ENCODE peak calls at places on chromosomes 7 and 10, in five cellular contexts. Q is thyroid gland, M is stomach, X is spleen, V is GM12878. G is an unnamed sample. For H3K4me1, the result is how much of the 10 kb centered on the place peaks cover.

GRCh38 chr7:47610506-47611044 is 28.7 kb upstream of the TNS3 start:
- DNase-seq in Q (peak), M (no peak), X (no peak), V (no peak), G (no peak)

GRCh38 chr7:124784879-124785818 is 19.6 kb upstream of the GPR37 start:
- DNase-seq in Q (peak), M (peak), X (no peak), V (no peak), G (peak)

GRCh38 chr7:41268874-41269273 is 434.0 kb downstream of the INHBA start:
- DNase-seq in Q (no peak), M (no peak), X (no peak), V (no peak), G (no peak)

GRCh38 chr7:95976369-95976768 is 204.0 kb downstream of the DYNC1I1 start:
- DNase-seq in Q (no peak), M (no peak), X (no peak), V (no peak), G (no peak)

GRCh38 chr7:7424151-7424873 is 111.4 kb downstream of the COL28A1 start:
- DNase-seq in Q (peak), M (peak), X (no peak), V (peak), G (peak)

GRCh38 chr10:70131560-70131937 is 1.1 kb downstream of the AIFM2 start:
- DNase-seq in Q (no peak), M (no peak), X (peak), V (no peak), G (no peak)

GRCh38 chr10:79296431-79296830 is 50.8 kb upstream of the PPIF start:
- DNase-seq in Q (no peak), M (no peak), X (no peak), V (no peak), G (no peak)

GRCh38 chr7:32680259-32681173 is 185.2 kb downstream of the AVL9 start:
- DNase-seq in Q (no peak), M (peak), X (no peak), V (no peak), G (peak)

GRCh38 chr7:144777005-144777814 is 58.6 kb downstream of the TPK1 start:
- DNase-seq in Q (no peak), M (no peak), X (no peak), V (no peak), G (no peak)

DNA sequence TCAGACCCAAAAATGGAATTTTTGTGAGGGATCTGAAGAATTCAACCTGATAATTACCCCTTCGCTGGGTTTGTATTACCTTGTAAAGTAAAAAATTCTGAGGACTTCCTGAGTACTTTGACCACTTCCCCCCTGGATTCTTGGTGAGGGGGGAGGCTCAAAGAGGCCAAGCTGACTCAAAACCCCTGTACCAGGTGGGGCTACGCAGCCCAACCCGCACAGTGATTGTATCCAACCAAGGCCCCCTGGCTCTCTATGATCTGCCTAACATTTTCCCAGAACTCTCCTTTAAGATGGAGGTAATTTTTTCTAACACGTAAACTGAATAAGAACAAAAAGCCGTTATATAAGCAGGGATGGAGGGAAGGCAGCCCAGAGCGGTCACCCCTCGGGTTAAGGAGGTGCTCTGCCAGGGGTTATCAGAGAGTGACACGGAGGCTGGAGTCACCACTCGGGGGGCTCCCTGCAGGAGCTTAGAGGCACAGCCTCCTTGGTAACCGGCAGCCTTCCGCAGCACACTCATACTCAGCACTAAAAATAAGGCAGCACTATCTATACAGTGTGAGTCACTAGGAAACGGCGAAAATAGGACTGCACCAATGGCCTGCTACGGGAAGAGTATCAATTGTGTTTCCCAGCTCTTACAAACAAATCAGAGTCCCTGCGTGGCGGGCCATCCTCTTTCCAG is 255.4 kb downstream of the ELMO1 start:
- DNase-seq in Q (no peak), M (no peak), X (no peak), V (no peak), G (no peak)
- TF ChIP-seq POLR2A in Q (no peak), M (no peak), X (no peak), V (no peak), G (no peak)

GRCh38 chr7:116139007-116139406 is 71.3 kb upstream of the TES start:
- DNase-seq in Q (no peak), M (no peak), X (no peak), V (no peak), G (no peak)
- H3K4me1 ChIP-seq in Q (under half), M (under half), X (under half), V (under half), G (under half)

DNA sequence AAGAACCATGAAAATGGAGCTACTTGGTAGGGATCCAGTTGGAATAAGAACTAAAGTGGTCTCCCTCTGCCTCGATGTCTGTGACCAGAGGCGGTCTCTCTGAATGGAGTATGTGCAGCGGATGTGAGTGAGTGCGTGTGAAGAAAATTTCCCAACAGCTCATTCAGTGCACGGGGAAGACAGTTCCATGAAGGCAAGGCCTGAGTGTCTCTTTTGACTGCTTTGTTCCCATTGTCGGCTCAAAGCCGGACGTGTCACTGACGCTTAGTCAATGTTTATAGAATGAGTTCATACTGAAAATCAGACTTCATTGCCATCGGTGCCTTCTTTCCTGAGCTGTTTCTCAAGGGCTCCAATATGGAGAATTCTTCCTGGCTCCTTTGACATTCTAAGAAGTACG is 55.3 kb upstream of the GRB10 start:
- DNase-seq in Q (no peak), M (no peak), X (no peak), V (no peak), G (no peak)
- TF ChIP-seq POLR2A in Q (no peak), M (no peak), X (no peak), V (no peak), G (no peak)

GRCh38 chr7:55966851-55967250 is 2.5 kb downstream of the NIPSNAP2 start:
- DNase-seq in Q (no peak), M (no peak), X (no peak), V (no peak), G (peak)
- H3K4me1 ChIP-seq in Q (under half), M (under half), X (under half), V (under half), G (under half)

DNA sequence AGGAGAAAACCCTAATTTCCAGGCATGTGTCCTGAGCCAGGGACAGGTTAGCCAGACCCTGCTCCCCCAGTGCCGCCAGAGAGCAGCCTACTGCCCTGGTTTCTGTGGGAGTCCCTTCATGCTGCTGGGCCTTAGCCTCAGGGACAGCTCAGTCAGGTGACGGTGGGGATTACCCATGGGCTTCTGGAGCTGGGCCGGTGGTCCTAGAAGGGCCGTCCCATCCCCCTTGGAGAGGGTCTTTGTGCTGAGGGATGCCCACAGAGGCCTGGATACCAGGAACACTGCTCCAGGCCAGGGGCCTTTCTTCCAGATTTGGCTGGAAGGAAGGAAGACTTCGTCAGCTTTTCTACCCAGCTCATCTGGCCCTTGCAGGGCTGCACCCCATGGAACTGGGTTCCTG is 71.4 kb upstream of the ZNF722 start:
- DNase-seq in Q (no peak), M (no peak), X (peak), V (no peak), G (no peak)
- TF ChIP-seq POLR2A in Q (no peak), M (no peak), X (no peak), V (no peak), G (no peak)

GRCh38 chr10:113340255-113340654 is 212.6 kb upstream of the HABP2 start:
- DNase-seq in Q (no peak), M (no peak), X (no peak), V (no peak), G (no peak)
- H3K4me1 ChIP-seq in Q (under half), M (under half), X (under half), V (under half), G (under half)